ENCODE peak calls at places on chromosomes 2 and 18, in four cellular contexts. One of them, this sample, is unnamed.

GRCh38 chr2:109435866-109436634 is 177.7 kb downstream of the SEPTIN10 start:
- DNase-seq in WTC11: no peak
- DNase-seq in GM12878: no peak
- DNase-seq in K562: no peak
- DNase-seq in this sample: no peak

GRCh38 chr2:43360137-43360536 is 133.7 kb upstream of the ZFP36L2 start:
- DNase-seq in WTC11: no peak
- DNase-seq in GM12878: no peak
- DNase-seq in K562: no peak
- DNase-seq in this sample: no peak

GRCh38 chr2:231597014-231597611 is 4.4 kb downstream of the TEX44 start:
- DNase-seq in WTC11: no peak
- DNase-seq in GM12878: peak
- DNase-seq in K562: no peak
- DNase-seq in this sample: no peak

GRCh38 chr2:26235089-26235488 is 9.3 kb downstream of the HADHA start:
- DNase-seq in WTC11: no peak
- DNase-seq in GM12878: no peak
- DNase-seq in K562: no peak
- DNase-seq in this sample: no peak

GRCh38 chr2:121236101-121236640 is 48.8 kb downstream of the TFCP2L1 start:
- DNase-seq in WTC11: no peak
- DNase-seq in GM12878: no peak
- DNase-seq in K562: no peak
- DNase-seq in this sample: no peak

GRCh38 chr18:53864758-53865157 is 359.7 kb downstream of the MBD2 start:
- DNase-seq in WTC11: no peak
- DNase-seq in GM12878: no peak
- DNase-seq in K562: no peak
- DNase-seq in this sample: no peak

GRCh38 chr18:7524786-7525185 is 42.3 kb upstream of the PTPRM start:
- DNase-seq in WTC11: no peak
- DNase-seq in GM12878: no peak
- DNase-seq in K562: no peak
- DNase-seq in this sample: no peak

GRCh38 chr2:133422946-133423345 is 145.3 kb downstream of the NCKAP5 start:
- DNase-seq in WTC11: no peak
- DNase-seq in GM12878: no peak
- DNase-seq in K562: no peak
- DNase-seq in this sample: no peak

GRCh38 chr2:146982393-146982846 is 862.4 kb upstream of the ACVR2A start:
- DNase-seq in WTC11: no peak
- DNase-seq in GM12878: no peak
- DNase-seq in K562: no peak
- DNase-seq in this sample: no peak

GRCh38 chr2:230885467-230886130 is 20.9 kb downstream of the ITM2C start:
- DNase-seq in WTC11: peak
- DNase-seq in GM12878: no peak
- DNase-seq in K562: no peak
- DNase-seq in this sample: peak

GRCh38 chr2:30645081-30645744 is 162.0 kb downstream of the CAPN13 start:
- DNase-seq in WTC11: no peak
- DNase-seq in GM12878: no peak
- DNase-seq in K562: no peak
- DNase-seq in this sample: no peak

GRCh38 chr2:20565623-20566236 is 85.2 kb downstream of the HS1BP3 start:
- DNase-seq in WTC11: no peak
- DNase-seq in GM12878: no peak
- DNase-seq in K562: no peak
- DNase-seq in this sample: no peak

GRCh38 chr2:189347540-189347939 is 93.7 kb upstream of the WDR75 start:
- DNase-seq in WTC11: no peak
- DNase-seq in GM12878: peak
- DNase-seq in K562: peak
- DNase-seq in this sample: peak

GRCh38 chr2:1515073-1515430 is 101.8 kb downstream of the TPO start:
- DNase-seq in WTC11: peak
- DNase-seq in GM12878: no peak
- DNase-seq in K562: no peak
- DNase-seq in this sample: no peak

GRCh38 chr18:57516068-57516467 is 70.4 kb downstream of the FECH start:
- DNase-seq in WTC11: no peak
- DNase-seq in GM12878: no peak
- DNase-seq in K562: no peak
- DNase-seq in this sample: no peak

GRCh38 chr2:63537306-63537705 is 51.0 kb downstream of the WDPCP start:
- DNase-seq in WTC11: no peak
- DNase-seq in GM12878: no peak
- DNase-seq in K562: no peak
- DNase-seq in this sample: no peak

GRCh38 chr2:236575501-236575900 is 5.9 kb downstream of the ACKR3 start:
- DNase-seq in WTC11: no peak
- DNase-seq in GM12878: no peak
- DNase-seq in K562: no peak
- DNase-seq in this sample: no peak

GRCh38 chr18:8816805-8817204 is 111.4 kb downstream of the MTCL1 start:
- DNase-seq in WTC11: no peak
- DNase-seq in GM12878: no peak
- DNase-seq in K562: no peak
- DNase-seq in this sample: no peak

GRCh38 chr2:99834426-99834825 is 308.0 kb downstream of the AFF3 start:
- DNase-seq in WTC11: no peak
- DNase-seq in GM12878: no peak
- DNase-seq in K562: no peak
- DNase-seq in this sample: no peak

GRCh38 chr2:17804358-17804757 is 11.9 kb upstream of the MSGN1 start:
- DNase-seq in WTC11: no peak
- DNase-seq in GM12878: no peak
- DNase-seq in K562: no peak
- DNase-seq in this sample: no peak

DNA sequence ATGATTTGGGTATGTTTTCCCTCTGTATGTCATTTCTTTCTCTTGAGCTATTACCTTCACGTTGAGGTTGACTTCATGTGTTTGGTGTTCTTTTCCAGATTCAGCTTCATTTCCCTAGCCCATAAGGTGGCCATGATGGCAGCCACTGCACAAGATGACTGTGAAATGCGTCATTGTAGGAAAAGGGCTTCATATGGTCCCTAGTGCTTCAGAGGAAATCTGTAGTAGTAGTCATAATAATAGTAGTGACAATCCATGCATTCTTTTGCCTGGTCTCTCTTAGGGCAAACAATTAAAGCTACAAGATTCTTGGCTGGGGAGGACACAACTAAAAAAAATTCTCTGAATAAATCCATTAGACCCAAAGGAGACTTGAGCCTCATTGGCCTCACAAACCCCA is 28.4 kb downstream of the AOX1 start:
- DNase-seq in WTC11: no peak
- DNase-seq in GM12878: no peak
- DNase-seq in K562: no peak
- DNase-seq in this sample: no peak
- TF ChIP-seq SP1 in WTC11: no peak
- TF ChIP-seq SP1 in GM12878: no peak
- TF ChIP-seq SP1 in K562: no peak
- TF ChIP-seq SP1 in this sample: no peak

GRCh38 chr2:201257941-201258665 is 2.2 kb upstream of the CASP8 start:
- DNase-seq in WTC11: no peak
- DNase-seq in GM12878: peak
- DNase-seq in K562: peak
- DNase-seq in this sample: no peak

GRCh38 chr2:201258666-201258999 is 1.7 kb upstream of the CASP8 start:
- DNase-seq in WTC11: no peak
- DNase-seq in GM12878: no peak
- DNase-seq in K562: no peak
- DNase-seq in this sample: no peak

GRCh38 chr2:201259216-201259615 is 1.1 kb upstream of the CASP8 start:
- DNase-seq in WTC11: no peak
- DNase-seq in GM12878: no peak
- DNase-seq in K562: no peak
- DNase-seq in this sample: no peak

GRCh38 chr2:201256001-201256544 is 4.3 kb upstream of the CASP8 start:
- DNase-seq in WTC11: no peak
- DNase-seq in GM12878: no peak
- DNase-seq in K562: no peak
- DNase-seq in this sample: no peak

GRCh38 chr2:201257381-201257940 is 2.9 kb upstream of the CASP8 start:
- DNase-seq in WTC11: no peak
- DNase-seq in GM12878: no peak
- DNase-seq in K562: peak
- DNase-seq in this sample: no peak
- TF ChIP-seq SP1 in WTC11: no peak
- TF ChIP-seq SP1 in GM12878: no peak
- TF ChIP-seq SP1 in K562: no peak
- TF ChIP-seq SP1 in this sample: no peak

DNA sequence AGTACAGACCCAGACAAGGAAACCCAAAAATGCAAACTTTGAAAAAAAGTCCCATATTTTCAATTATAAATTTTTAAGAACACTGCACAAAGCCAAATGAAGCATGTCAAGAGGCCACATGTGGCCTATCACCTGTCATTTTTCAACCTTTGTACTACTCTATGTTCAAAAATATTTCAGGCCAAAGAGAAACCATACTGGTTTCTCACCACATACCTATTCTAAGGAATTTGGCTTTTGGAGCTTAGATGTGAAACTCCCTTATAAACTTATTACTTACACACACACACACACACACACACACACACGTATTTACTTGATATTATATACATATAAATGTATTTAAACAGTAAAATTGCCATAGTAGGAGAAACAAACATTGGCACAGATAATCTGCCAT is 338.7 kb downstream of the TXNL1 start:
- DNase-seq in WTC11: no peak
- DNase-seq in GM12878: no peak
- DNase-seq in K562: no peak
- DNase-seq in this sample: no peak
- TF ChIP-seq SP1 in WTC11: no peak
- TF ChIP-seq SP1 in GM12878: no peak
- TF ChIP-seq SP1 in K562: no peak
- TF ChIP-seq SP1 in this sample: no peak

DNA sequence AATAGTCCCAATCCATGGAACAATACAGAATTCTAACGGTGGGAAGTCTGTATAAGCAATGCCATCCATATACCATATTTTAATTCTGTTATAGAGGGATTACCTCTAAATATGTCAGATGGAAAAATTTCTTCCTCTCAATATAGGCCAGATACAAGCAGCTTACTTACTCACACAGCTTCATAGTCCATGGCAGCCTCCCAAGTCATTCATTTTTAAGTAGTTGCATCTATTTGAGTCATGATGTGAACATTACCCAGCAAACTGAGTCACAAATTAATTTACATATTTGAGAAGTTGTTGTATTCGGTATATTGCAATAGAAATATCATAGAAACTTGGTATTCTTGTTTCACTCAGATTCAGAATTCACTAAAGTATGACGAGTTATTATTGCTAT is 20.3 kb downstream of the TBR1 start:
- DNase-seq in WTC11: no peak
- DNase-seq in GM12878: no peak
- DNase-seq in K562: no peak
- DNase-seq in this sample: no peak
- TF ChIP-seq SP1 in WTC11: no peak
- TF ChIP-seq SP1 in GM12878: no peak
- TF ChIP-seq SP1 in K562: no peak
- TF ChIP-seq SP1 in this sample: no peak

This sample was measured in HEK293T.